ENCODE peak calls at places on chromosomes 11 and 22, in six cellular contexts. F, V, G, A, C and P are unnamed samples.

GRCh38 chr11:121723261-121723741 is 270.5 kb upstream of the SORL1-AS1 start:
- DNase-seq in F (peak; percentile 76), A (no peak), G (no peak), V (no peak), C (peak; percentile 60), P (peak; percentile 13)

GRCh38 chr11:64258356-64258755 is 7.0 kb downstream of the PLCB3 start:
- DNase-seq in G (no peak), A (no peak), C (no peak), F (no peak), V (no peak), P (no peak)

GRCh38 chr22:24200616-24201212 is 19.4 kb downstream of the SUSD2 start:
- DNase-seq in F (no peak), G (peak; percentile 38), C (no peak), A (no peak), V (peak; percentile 57), P (no peak)

GRCh38 chr22:24401824-24402434 is 25.5 kb upstream of the ADORA2A start:
- DNase-seq in A (no peak), F (no peak), G (no peak), V (no peak), C (no peak), P (no peak)

GRCh38 chr11:134579709-134580634 is 167.9 kb upstream of the B3GAT1 start:
- DNase-seq in C (no peak), F (no peak), G (no peak), A (no peak), V (no peak), P (no peak)

GRCh38 chr11:17748761-17749721 is 14.5 kb downstream of the KCNC1 start:
- DNase-seq in G (no peak), C (no peak), A (no peak), F (peak; percentile 33), V (no peak), P (no peak)

GRCh38 chr22:46315976-46316375 is 19.3 kb downstream of the GTSE1 start:
- DNase-seq in C (no peak), V (no peak), A (no peak), F (no peak), G (no peak), P (no peak)

GRCh38 chr11:66233301-66233700 is 35.1 kb upstream of the RAB1B start:
- DNase-seq in F (no peak), C (no peak), A (no peak), V (no peak), G (no peak), P (no peak)

GRCh38 chr11:67277231-67277961 is 11.1 kb downstream of the GRK2 start:
- DNase-seq in V (peak; percentile 81), F (peak; percentile 89), C (peak; percentile 33), G (no peak), A (peak; percentile 93), P (peak; percentile 50)